ENCODE peak calls at places on chromosomes 6 and 20, in ten cellular contexts. B is SW 1271, Y is OCI-LY7, T is astrocyte, O is SHP77, F is NCI-H510A treated with DMSO at 0.1 percent for 48 hours, P is fibroblast of the aortic adventitia, K is spleen, A is NCI-H1105, R is astrocyte of the spinal cord. Z is an unnamed sample.

GRCh38 chr6:14396826-14397517 is 279.4 kb downstream of the CD83 start:
- DNase-seq in B (no peak), Y (no peak), T (peak), O (no peak), F (no peak), P (peak), K (peak), A (no peak), R (peak), Z (peak)

GRCh38 chr6:159852877-159853276 is 37.9 kb upstream of the MAS1 start:
- DNase-seq in B (no peak), Y (peak), T (no peak), O (no peak), F (no peak), P (peak), K (no peak), A (no peak), R (no peak), Z (peak)

GRCh38 chr6:82924799-82925535 is 140.7 kb downstream of the UBE3D start:
- DNase-seq in B (no peak), Y (no peak), T (no peak), O (no peak), F (no peak), P (peak), K (no peak), A (no peak), R (no peak), Z (no peak)

GRCh38 chr6:13554929-13555333 is 19.5 kb upstream of the SIRT5 start:
- DNase-seq in B (no peak), Y (no peak), T (peak), O (peak), F (no peak), P (peak), K (no peak), A (no peak), R (peak), Z (no peak)

GRCh38 chr6:16139541-16139940 is 10.7 kb downstream of the MYLIP start:
- DNase-seq in B (no peak), Y (no peak), T (no peak), O (no peak), F (no peak), P (peak), K (no peak), A (no peak), R (no peak), Z (no peak)

GRCh38 chr20:45970646-45971424 is 1.2 kb downstream of the ZNF335 start:
- DNase-seq in B (no peak), Y (peak), T (no peak), O (no peak), F (no peak), P (peak), K (peak), A (no peak), R (peak), Z (peak)

GRCh38 chr6:43093361-43094289 is 17.5 kb downstream of the PTK7 start:
- DNase-seq in B (no peak), Y (no peak), T (peak), O (no peak), F (no peak), P (peak), K (peak), A (no peak), R (peak), Z (no peak)

GRCh38 chr20:53768329-53768728 is 174.7 kb upstream of the ZNF217 start:
- DNase-seq in B (no peak), Y (no peak), T (no peak), O (no peak), F (no peak), P (no peak), K (no peak), A (no peak), R (no peak), Z (no peak)